ENCODE peak calls at places on chromosome 19, in eight cellular contexts. F, A, Y, E, I, O, G and M are unnamed samples.
A peak's percentile ranks its signal among the peaks of the same experiment; 100 is the strongest.

GRCh38 chr19:46697142-46697960 is 19.6 kb downstream of the PRKD2 start:
- DNase-seq in F (peak; percentile 82), A (peak; percentile 86), Y (no peak), E (peak; percentile 28), I (peak; percentile 71), O (peak; percentile 50), G (peak; percentile 87), M (peak; percentile 94)

GRCh38 chr19:36837525-36837901 is 674 bp downstream of the ZNF790 start:
- DNase-seq in F (no peak), A (peak; percentile 81), Y (no peak), E (no peak), I (no peak), O (no peak), G (no peak), M (no peak)

GRCh38 chr19:45471116-45471865 is 3.5 kb downstream of the FOSB start:
- DNase-seq in F (no peak), A (no peak), Y (no peak), E (no peak), I (peak; percentile 57), O (peak; percentile 24), G (no peak), M (no peak)

GRCh38 chr19:953501-954271 is 27.9 kb downstream of the ARID3A start:
- DNase-seq in F (no peak), A (no peak), Y (no peak), E (no peak), I (no peak), O (no peak), G (no peak), M (no peak)

GRCh38 chr19:50432221-50432626 is 468 bp upstream of the MYBPC2 start:
- DNase-seq in F (no peak), A (peak; percentile 12), Y (no peak), E (no peak), I (peak; percentile 17), O (no peak), G (no peak), M (no peak)

GRCh38 chr19:13208131-13208963 is 58.1 kb downstream of the IER2 start:
- DNase-seq in F (no peak), A (no peak), Y (no peak), E (peak; percentile 75), I (peak; percentile 85), O (peak; percentile 65), G (no peak), M (no peak)

GRCh38 chr19:57830071-57830602 is at the start of gene ZNF587B:
- DNase-seq in F (no peak), A (no peak), Y (no peak), E (peak; percentile 18), I (peak; percentile 90), O (no peak), G (peak; percentile 78), M (peak; percentile 90)

GRCh38 chr19:10747271-10747670 is 29.4 kb downstream of the DNM2 start:
- DNase-seq in F (peak; percentile 31), A (no peak), Y (no peak), E (no peak), I (no peak), O (no peak), G (no peak), M (no peak)

GRCh38 chr19:23401086-23401485 is 5.8 kb upstream of the ZNF91 start:
- DNase-seq in F (no peak), A (no peak), Y (no peak), E (no peak), I (no peak), O (no peak), G (no peak), M (no peak)

GRCh38 chr19:15448014-15448777 is 1.6 kb downstream of the WIZ start:
- DNase-seq in F (no peak), A (peak; percentile 38), Y (no peak), E (no peak), I (no peak), O (no peak), G (no peak), M (no peak)

GRCh38 chr19:7920520-7921301 is 573 bp downstream of the SNAPC2 start:
- DNase-seq in F (peak; percentile 41), A (peak; percentile 96), Y (peak; percentile 99), E (peak; percentile 99), I (peak; percentile 99), O (peak; percentile 97), G (peak; percentile 100), M (peak; percentile 100)

GRCh38 chr19:8252922-8253589 is 43.9 kb downstream of the CERS4 start:
- DNase-seq in F (peak; percentile 74), A (peak; percentile 81), Y (peak; percentile 77), E (peak; percentile 88), I (peak; percentile 82), O (peak; percentile 22), G (peak; percentile 89), M (peak; percentile 92)

GRCh38 chr19:38932425-38933179 is 1.9 kb downstream of the MRPS12 start:
- DNase-seq in F (peak; percentile 89), A (peak; percentile 25), Y (no peak), E (peak; percentile 63), I (peak; percentile 64), O (no peak), G (no peak), M (no peak)

GRCh38 chr19:422213-422916 is 13.4 kb upstream of the C2CD4C start:
- DNase-seq in F (no peak), A (no peak), Y (no peak), E (no peak), I (no peak), O (no peak), G (no peak), M (no peak)

GRCh38 chr19:10543420-10544241 is at the start of gene ATG4D:
- DNase-seq in F (peak; percentile 88), A (peak; percentile 92), Y (peak; percentile 77), E (peak; percentile 78), I (peak; percentile 74), O (no peak), G (peak; percentile 83), M (peak; percentile 92)